ENCODE peak calls at places on chromosome 13, in seven cellular contexts. J, Y, H, D, L, X and A are unnamed samples.

GRCh38 chr13:98839826-98840769 is 87.6 kb upstream of the SLC15A1 start:
- DNase-seq in J (peak), Y (peak), H (peak), D (peak), L (peak), X (peak), A (peak)

GRCh38 chr13:38566023-38566422 is 120.9 kb upstream of the FREM2 start:
- DNase-seq in J (no peak), Y (no peak), H (no peak), D (no peak), L (no peak), X (no peak), A (no peak)

GRCh38 chr13:80840313-80840976 is 499.5 kb upstream of the SPRY2 start:
- DNase-seq in J (no peak), Y (no peak), H (no peak), D (no peak), L (peak), X (peak), A (no peak)

GRCh38 chr13:72820156-72820897 is 38.4 kb downstream of the PIBF1 start:
- DNase-seq in J (no peak), Y (no peak), H (no peak), D (no peak), L (peak), X (peak), A (no peak)

GRCh38 chr13:49683489-49683888 is 7.8 kb downstream of the EBPL start:
- DNase-seq in J (no peak), Y (no peak), H (no peak), D (no peak), L (no peak), X (no peak), A (peak)

GRCh38 chr13:21987793-21988192 is 316.9 kb downstream of the FGF9 start:
- DNase-seq in J (no peak), Y (peak), H (no peak), D (no peak), L (no peak), X (no peak), A (no peak)

GRCh38 chr13:61466280-61466679 is 50.6 kb upstream of the PCDH20 start:
- DNase-seq in J (no peak), Y (no peak), H (no peak), D (no peak), L (no peak), X (no peak), A (no peak)

GRCh38 chr13:66210677-66211076 is 1019.5 kb downstream of the PCDH9 start:
- DNase-seq in J (no peak), Y (no peak), H (no peak), D (no peak), L (peak), X (peak), A (no peak)

GRCh38 chr13:66675620-66676019 is 554.5 kb downstream of the PCDH9 start:
- DNase-seq in J (no peak), Y (no peak), H (no peak), D (no peak), L (no peak), X (peak), A (no peak)

GRCh38 chr13:95296326-95296939 is 4.8 kb downstream of the ABCC4 start:
- DNase-seq in J (no peak), Y (no peak), H (peak), D (peak), L (peak), X (no peak), A (no peak)

GRCh38 chr13:59360108-59360507 is 803.6 kb downstream of the DIAPH3 start:
- DNase-seq in J (no peak), Y (no peak), H (no peak), D (no peak), L (no peak), X (peak), A (no peak)

GRCh38 chr13:51534075-51534817 is 50.0 kb upstream of the WDFY2 start:
- DNase-seq in J (no peak), Y (no peak), H (peak), D (peak), L (peak), X (peak), A (peak)

GRCh38 chr13:20441879-20442278 is 83.8 kb downstream of the CRYL1 start:
- DNase-seq in J (no peak), Y (no peak), H (no peak), D (no peak), L (no peak), X (peak), A (no peak)

GRCh38 chr13:102798653-102799543 is at the start of the genes BIVM and POGLUT2:
- DNase-seq in J (peak), Y (peak), H (peak), D (peak), L (peak), X (peak), A (peak)

GRCh38 chr13:99962242-99962641 is 9.3 kb downstream of the ZIC5 start:
- DNase-seq in J (no peak), Y (no peak), H (no peak), D (no peak), L (no peak), X (no peak), A (no peak)

GRCh38 chr13:29817604-29818378 is 32.6 kb downstream of the UBL3 start:
- DNase-seq in J (no peak), Y (no peak), H (no peak), D (no peak), L (no peak), X (no peak), A (peak)

GRCh38 chr13:26011996-26012688 is 39.7 kb downstream of the SHISA2 start:
- DNase-seq in J (no peak), Y (no peak), H (peak), D (no peak), L (no peak), X (no peak), A (no peak)

GRCh38 chr13:97329331-97329730 is 104.6 kb upstream of the RAP2A start:
- DNase-seq in J (no peak), Y (no peak), H (no peak), D (no peak), L (peak), X (peak), A (no peak)

GRCh38 chr13:100597253-100597652 is 8.7 kb upstream of the GGACT start:
- DNase-seq in J (no peak), Y (no peak), H (no peak), D (no peak), L (peak), X (peak), A (no peak)

GRCh38 chr13:112572408-112572807 is 15.5 kb downstream of the TUBGCP3 start:
- DNase-seq in J (no peak), Y (no peak), H (no peak), D (no peak), L (no peak), X (peak), A (no peak)

GRCh38 chr13:39217471-39217870 is 179.2 kb downstream of the NHLRC3 start:
- DNase-seq in J (no peak), Y (no peak), H (no peak), D (no peak), L (no peak), X (no peak), A (no peak)

GRCh38 chr13:51276684-51277083 is 54.5 kb downstream of the FAM124A start:
- DNase-seq in J (no peak), Y (no peak), H (no peak), D (no peak), L (no peak), X (no peak), A (no peak)

GRCh38 chr13:26760835-26761582 is 423 bp upstream of the GPR12 start:
- DNase-seq in J (no peak), Y (no peak), H (no peak), D (no peak), L (no peak), X (no peak), A (peak)

GRCh38 chr13:22220186-22221160 is 549.6 kb downstream of the FGF9 start:
- DNase-seq in J (no peak), Y (no peak), H (no peak), D (no peak), L (no peak), X (no peak), A (no peak)

GRCh38 chr13:103671547-103671946 is 605.3 kb upstream of the SLC10A2 start:
- DNase-seq in J (no peak), Y (no peak), H (no peak), D (no peak), L (no peak), X (no peak), A (no peak)

GRCh38 chr13:99979453-99980200 is 2.0 kb upstream of the ZIC2 start:
- DNase-seq in J (no peak), Y (no peak), H (no peak), D (peak), L (peak), X (no peak), A (no peak)

GRCh38 chr13:80329250-80329649 is 11.7 kb downstream of the SPRY2 start:
- DNase-seq in J (no peak), Y (no peak), H (no peak), D (no peak), L (no peak), X (no peak), A (no peak)

GRCh38 chr13:30752991-30753616 is 17.8 kb downstream of the ALOX5AP start:
- DNase-seq in J (no peak), Y (no peak), H (no peak), D (no peak), L (no peak), X (no peak), A (no peak)

GRCh38 chr13:114110091-114110829 is 22.2 kb downstream of the RASA3 start:
- DNase-seq in J (peak), Y (no peak), H (peak), D (peak), L (no peak), X (no peak), A (peak)